ENCODE peak calls at places on chromosomes 3 and 15, in four cellular contexts. Q, T, A and G are unnamed samples.

GRCh38 chr15:46714959-46715358 is 1002.3 kb upstream of the SEMA6D start:
- DNase-seq in Q (no peak), T (no peak), A (no peak), G (no peak)

GRCh38 chr3:179840985-179841384 is 188.1 kb downstream of the USP13 start:
- DNase-seq in Q (peak), T (no peak), A (no peak), G (no peak)

GRCh38 chr3:9669720-9670432 is 20.6 kb downstream of the MTMR14 start:
- DNase-seq in Q (no peak), T (no peak), A (no peak), G (no peak)

GRCh38 chr3:136954246-136954645 is 3.5 kb upstream of the IL20RB start:
- DNase-seq in Q (no peak), T (no peak), A (no peak), G (no peak)

GRCh38 chr3:16124636-16125035 is 49.8 kb upstream of the GALNT15 start:
- DNase-seq in Q (no peak), T (no peak), A (no peak), G (no peak)

GRCh38 chr3:99767341-99767740 is 50.3 kb upstream of the CMSS1 start:
- DNase-seq in Q (no peak), T (no peak), A (no peak), G (no peak)

GRCh38 chr3:62686486-62686885 is 188.7 kb downstream of the CADPS start:
- DNase-seq in Q (no peak), T (no peak), A (no peak), G (no peak)

GRCh38 chr3:123870033-123870432 is 14.1 kb downstream of the MYLK start:
- DNase-seq in Q (no peak), T (no peak), A (no peak), G (no peak)

GRCh38 chr3:9249273-9250192 is at the start of gene SRGAP3:
- DNase-seq in Q (peak), T (peak), A (peak), G (peak)

GRCh38 chr3:120682095-120682681 is at the start of gene HGD:
- DNase-seq in Q (no peak), T (no peak), A (no peak), G (no peak)

GRCh38 chr15:58909616-58910015 is 23.9 kb downstream of the SLTM start:
- DNase-seq in Q (no peak), T (no peak), A (no peak), G (no peak)